ENCODE peak calls at places on chromosome 4, in ten cellular contexts. One of them, this sample, is unnamed.

GRCh38 chr4:107619065-107619464 is 101.0 kb downstream of the PAPSS1 start:
- DNase-seq in NCI-H2081: no peak
- DNase-seq in activated B cell treated with CpG ODN at 0.5 μM for 24 hours: no peak
- DNase-seq in naive B cell: no peak
- DNase-seq in amniotic stem cell: peak; percentile 76
- DNase-seq in substantia nigra: no peak
- DNase-seq in A549: no peak
- DNase-seq in IMR-90: peak; percentile 76
- DNase-seq in EH: peak; percentile 93
- DNase-seq in mesenchymal stem cell: peak; percentile 87
- DNase-seq in this sample: peak; percentile 88

GRCh38 chr4:181176306-181176705 is 1066.9 kb upstream of the TENM3 start:
- DNase-seq in NCI-H2081: no peak
- DNase-seq in activated B cell treated with CpG ODN at 0.5 μM for 24 hours: no peak
- DNase-seq in naive B cell: no peak
- DNase-seq in amniotic stem cell: no peak
- DNase-seq in substantia nigra: no peak
- DNase-seq in A549: no peak
- DNase-seq in IMR-90: peak; percentile 5
- DNase-seq in EH: peak; percentile 17
- DNase-seq in mesenchymal stem cell: no peak
- DNase-seq in this sample: peak; percentile 9

GRCh38 chr4:83516042-83516772 is 19.7 kb upstream of the GPAT3 start:
- DNase-seq in NCI-H2081: no peak
- DNase-seq in activated B cell treated with CpG ODN at 0.5 μM for 24 hours: no peak
- DNase-seq in naive B cell: no peak
- DNase-seq in amniotic stem cell: no peak
- DNase-seq in substantia nigra: no peak
- DNase-seq in A549: no peak
- DNase-seq in IMR-90: peak; percentile 80
- DNase-seq in EH: peak; percentile 48
- DNase-seq in mesenchymal stem cell: peak; percentile 83
- DNase-seq in this sample: peak; percentile 76

GRCh38 chr4:134201216-134202098 is at the start of gene PABPC4L:
- DNase-seq in NCI-H2081: peak; percentile 48
- DNase-seq in activated B cell treated with CpG ODN at 0.5 μM for 24 hours: no peak
- DNase-seq in naive B cell: no peak
- DNase-seq in amniotic stem cell: peak; percentile 49
- DNase-seq in substantia nigra: no peak
- DNase-seq in A549: peak; percentile 8
- DNase-seq in IMR-90: peak; percentile 24
- DNase-seq in EH: peak; percentile 80
- DNase-seq in mesenchymal stem cell: peak; percentile 56
- DNase-seq in this sample: peak; percentile 53

GRCh38 chr4:3201718-3202702 is 46.9 kb upstream of the MSANTD1 start:
- DNase-seq in NCI-H2081: no peak
- DNase-seq in activated B cell treated with CpG ODN at 0.5 μM for 24 hours: no peak
- DNase-seq in naive B cell: peak; percentile 9
- DNase-seq in amniotic stem cell: no peak
- DNase-seq in substantia nigra: no peak
- DNase-seq in A549: no peak
- DNase-seq in IMR-90: peak; percentile 69
- DNase-seq in EH: peak; percentile 30
- DNase-seq in mesenchymal stem cell: peak; percentile 16
- DNase-seq in this sample: peak; percentile 14

GRCh38 chr4:89868999-89869589 is 25.6 kb upstream of the MMRN1 start:
- DNase-seq in NCI-H2081: no peak
- DNase-seq in activated B cell treated with CpG ODN at 0.5 μM for 24 hours: no peak
- DNase-seq in naive B cell: no peak
- DNase-seq in amniotic stem cell: no peak
- DNase-seq in substantia nigra: no peak
- DNase-seq in A549: no peak
- DNase-seq in IMR-90: peak; percentile 5
- DNase-seq in EH: peak; percentile 5
- DNase-seq in mesenchymal stem cell: peak; percentile 18
- DNase-seq in this sample: no peak

GRCh38 chr4:81891005-81891795 is 419.5 kb upstream of the RASGEF1B start:
- DNase-seq in NCI-H2081: no peak
- DNase-seq in activated B cell treated with CpG ODN at 0.5 μM for 24 hours: no peak
- DNase-seq in naive B cell: no peak
- DNase-seq in amniotic stem cell: no peak
- DNase-seq in substantia nigra: no peak
- DNase-seq in A549: no peak
- DNase-seq in IMR-90: no peak
- DNase-seq in EH: no peak
- DNase-seq in mesenchymal stem cell: no peak
- DNase-seq in this sample: no peak

GRCh38 chr4:160611181-160611580 is 1508.3 kb downstream of the RAPGEF2 start:
- DNase-seq in NCI-H2081: no peak
- DNase-seq in activated B cell treated with CpG ODN at 0.5 μM for 24 hours: no peak
- DNase-seq in naive B cell: no peak
- DNase-seq in amniotic stem cell: no peak
- DNase-seq in substantia nigra: no peak
- DNase-seq in A549: no peak
- DNase-seq in IMR-90: no peak
- DNase-seq in EH: no peak
- DNase-seq in mesenchymal stem cell: no peak
- DNase-seq in this sample: no peak